ENCODE peak calls at places on chromosome 17, in six cellular contexts. N is T-helper 9 cell; F is Right ventricle myocardium superior; O is C1 segment of cervical spinal cord; K is activated naive CD4-positive, alpha-beta T cell; T is HCEC 1CT. X is an unnamed sample.
A peak's percentile ranks its signal among the peaks of the same experiment; 100 is the strongest.

GRCh38 chr17:73605444-73605843 is 38.8 kb downstream of the SDK2 start:
- DNase-seq in N (no peak), F (no peak), O (no peak), K (no peak), T (no peak), X (no peak)

GRCh38 chr17:54983260-54983659 is 14.7 kb downstream of the STXBP4 start:
- DNase-seq in N (no peak), F (no peak), O (no peak), K (no peak), T (no peak), X (no peak)

GRCh38 chr17:73292031-73292531 is 19.7 kb downstream of the CDC42EP4 start:
- DNase-seq in N (no peak), F (peak; percentile 83), O (peak; percentile 43), K (no peak), T (peak; percentile 83), X (peak; percentile 70)

GRCh38 chr17:72713701-72714100 is 378.8 kb downstream of the SLC39A11 start:
- DNase-seq in N (no peak), F (no peak), O (no peak), K (no peak), T (no peak), X (no peak)

GRCh38 chr17:3011891-3012290 is 51.5 kb downstream of the OR1D5 start:
- DNase-seq in N (no peak), F (no peak), O (no peak), K (no peak), T (no peak), X (no peak)

GRCh38 chr17:28551421-28552186 is 820 bp downstream of the UNC119 start:
- DNase-seq in N (no peak), F (no peak), O (no peak), K (no peak), T (no peak), X (no peak)

GRCh38 chr17:59001158-59001814 is 105.4 kb downstream of the TRIM37 start:
- DNase-seq in N (peak; percentile 39), F (no peak), O (no peak), K (peak; percentile 20), T (peak; percentile 4), X (no peak)

GRCh38 chr17:8430966-8431365 is 4.7 kb upstream of the NDEL1 start:
- DNase-seq in N (no peak), F (peak; percentile 78), O (peak; percentile 24), K (no peak), T (no peak), X (no peak)

GRCh38 chr17:57750109-57750845 is 5.2 kb upstream of the CCDC182 start:
- DNase-seq in N (no peak), F (no peak), O (no peak), K (no peak), T (no peak), X (no peak)

GRCh38 chr17:11514565-11514964 is 83.7 kb upstream of the DNAH9 start:
- DNase-seq in N (no peak), F (no peak), O (no peak), K (no peak), T (no peak), X (no peak)

GRCh38 chr17:64941045-64941444 is 21.8 kb upstream of the LRRC37A3 start:
- DNase-seq in N (no peak), F (no peak), O (no peak), K (no peak), T (no peak), X (no peak)

GRCh38 chr17:28720247-28720996 is 637 bp downstream of the RPL23A start:
- DNase-seq in N (no peak), F (no peak), O (no peak), K (no peak), T (no peak), X (peak; percentile 50)